ENCODE peak calls at places on chromosomes 12 and 14, in seven cellular contexts. F, G, O, B, P, W and K are unnamed samples.

GRCh38 chr12:24902521-24903304 is 46.2 kb downstream of the BCAT1 start:
- DNase-seq in W (no peak), O (no peak), B (no peak), G (peak), P (no peak), F (no peak), K (peak)

GRCh38 chr14:93228550-93228949 is 21.5 kb downstream of the UBR7 start:
- DNase-seq in G (no peak), P (no peak), F (no peak), B (no peak), O (no peak), W (no peak), K (no peak)

GRCh38 chr14:36556811-36557433 is 25.5 kb downstream of the NKX2-8 start:
- DNase-seq in P (no peak), W (peak), F (peak), O (no peak), G (peak), B (peak), K (peak)

GRCh38 chr12:27179399-27180214 is 64.5 kb upstream of the STK38L start:
- DNase-seq in W (peak), B (peak), O (no peak), P (peak), F (peak), G (no peak), K (peak)

GRCh38 chr14:39680777-39681176 is 248.5 kb upstream of the FBXO33 start:
- DNase-seq in O (no peak), F (no peak), B (no peak), G (no peak), W (no peak), P (no peak), K (no peak)

GRCh38 chr12:29552994-29553748 is 55.7 kb upstream of the OVCH1 start:
- DNase-seq in P (no peak), B (no peak), O (no peak), W (no peak), G (no peak), F (no peak), K (no peak)

GRCh38 chr14:101458536-101459391 is 102.5 kb upstream of the DIO3 start:
- DNase-seq in P (no peak), W (no peak), B (peak), F (no peak), O (peak), G (no peak), K (no peak)

GRCh38 chr12:102806592-102806991 is 110.5 kb downstream of the PAH start:
- DNase-seq in F (no peak), O (no peak), W (no peak), P (no peak), G (no peak), B (no peak), K (no peak)

GRCh38 chr14:103382375-103382774 is 2.8 kb upstream of the MARK3 start:
- DNase-seq in F (peak), P (no peak), W (peak), O (no peak), G (no peak), B (no peak), K (peak)

GRCh38 chr14:69529563-69529962 is 45.0 kb downstream of the PLEKHD1 start:
- DNase-seq in B (no peak), W (no peak), P (no peak), O (no peak), F (no peak), G (no peak), K (no peak)

GRCh38 chr12:2004113-2004929 is at the start of gene DCP1B:
- DNase-seq in B (peak), O (peak), G (peak), F (peak), P (peak), W (peak), K (peak)
- TF ChIP-seq POLR2A in B (peak), O (peak), G (peak), F (peak), P (peak), W (peak), K (peak)

DNA sequence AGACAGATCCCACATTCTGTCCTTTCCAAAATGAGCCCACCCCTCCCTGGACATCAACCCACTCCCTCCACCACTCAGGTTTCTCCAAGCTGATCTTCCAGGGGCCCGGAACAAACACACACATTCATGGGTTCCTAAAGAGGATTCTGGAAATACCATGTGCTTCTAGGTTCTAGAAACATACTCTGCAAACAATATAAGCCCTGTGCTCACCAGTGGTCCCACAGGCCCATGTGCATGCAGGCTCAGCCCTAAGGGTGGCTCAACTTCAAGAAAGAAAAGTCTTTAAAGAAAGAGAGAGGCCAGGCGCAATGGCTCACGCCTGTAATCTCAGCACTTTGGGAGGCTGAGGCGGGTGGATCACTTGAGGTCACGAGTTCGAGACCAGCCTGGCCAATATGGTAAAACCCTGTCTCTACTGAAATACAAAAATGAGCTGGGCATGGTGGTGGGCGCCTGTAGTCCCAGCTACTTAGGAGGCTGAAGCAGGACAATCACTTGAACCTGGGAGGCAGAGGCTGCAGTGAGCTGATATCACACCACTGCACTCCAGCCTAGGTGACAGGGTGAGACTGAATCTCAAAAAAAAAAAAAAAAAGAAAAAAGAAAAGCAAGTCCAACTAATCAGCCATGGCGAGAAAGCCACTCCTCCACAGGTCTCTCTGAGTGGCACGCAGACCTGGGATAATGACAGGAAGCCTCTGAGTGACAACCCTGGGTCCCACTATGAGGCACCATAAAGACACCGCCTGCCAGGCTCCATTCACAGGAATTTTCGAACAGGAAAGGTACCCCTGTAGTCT is 59.5 kb upstream of the PNMA1 start:
- DNase-seq in P (no peak), B (no peak), W (no peak), O (no peak), F (no peak), G (peak), K (no peak)
- TF ChIP-seq POLR2A in P (no peak), B (no peak), W (no peak), O (no peak), F (no peak), G (no peak), K (no peak)

GRCh38 chr12:124651508-124652273 is 84.3 kb upstream of the NCOR2 start:
- DNase-seq in B (no peak), W (no peak), P (no peak), F (no peak), O (no peak), G (no peak), K (no peak)

GRCh38 chr12:124650912-124651311 is 83.5 kb upstream of the NCOR2 start:
- DNase-seq in G (no peak), B (no peak), O (no peak), W (no peak), P (no peak), F (no peak), K (no peak)

GRCh38 chr12:124653169-124653931 is 85.9 kb upstream of the NCOR2 start:
- DNase-seq in B (no peak), G (no peak), P (no peak), W (peak), O (no peak), F (no peak), K (no peak)

GRCh38 chr12:124654666-124655316 is 87.4 kb upstream of the NCOR2 start:
- DNase-seq in B (peak), G (peak), P (peak), F (no peak), O (no peak), W (no peak), K (no peak)

GRCh38 chr12:124652661-124653060 is 85.2 kb upstream of the NCOR2 start:
- DNase-seq in G (no peak), B (no peak), W (no peak), O (no peak), F (no peak), P (no peak), K (no peak)
- TF ChIP-seq POLR2A in G (no peak), B (no peak), W (no peak), O (no peak), F (no peak), P (no peak), K (no peak)

GRCh38 chr14:52949249-52949648 is 1.6 kb downstream of the FERMT2 start:
- DNase-seq in P (no peak), O (no peak), G (no peak), F (no peak), B (no peak), W (no peak), K (no peak)

GRCh38 chr14:52949711-52950409 is 990 bp downstream of the FERMT2 start:
- DNase-seq in F (peak), B (peak), P (peak), O (no peak), W (peak), G (no peak), K (no peak)

GRCh38 chr14:52951730-52952481 is 1.1 kb upstream of the FERMT2 start:
- DNase-seq in O (no peak), G (peak), F (peak), W (peak), P (peak), B (peak), K (peak)

GRCh38 chr14:52950410-52950897 is 396 bp downstream of the FERMT2 start:
- DNase-seq in B (peak), G (peak), F (peak), O (peak), W (peak), P (peak), K (peak)

GRCh38 chr14:52950898-52951729 is at the start of gene FERMT2:
- DNase-seq in O (peak), B (peak), G (peak), F (peak), P (peak), W (peak), K (peak)
- TF ChIP-seq POLR2A in O (peak), B (peak), G (peak), F (peak), P (peak), W (peak), K (no peak)

GRCh38 chr14:34692348-34692747 is 22.0 kb downstream of the CFL2 start:
- DNase-seq in G (no peak), P (no peak), B (no peak), F (no peak), O (no peak), W (no peak), K (no peak)

GRCh38 chr14:34688470-34689206 is 25.8 kb downstream of the CFL2 start:
- DNase-seq in B (no peak), O (no peak), G (no peak), P (no peak), F (no peak), W (no peak), K (no peak)

GRCh38 chr14:34691173-34691572 is 23.2 kb downstream of the CFL2 start:
- DNase-seq in B (no peak), F (no peak), O (no peak), G (no peak), P (no peak), W (no peak), K (no peak)

GRCh38 chr14:34692898-34693227 is 21.5 kb downstream of the CFL2 start:
- DNase-seq in P (no peak), B (no peak), F (no peak), W (no peak), G (no peak), O (no peak), K (no peak)

DNA sequence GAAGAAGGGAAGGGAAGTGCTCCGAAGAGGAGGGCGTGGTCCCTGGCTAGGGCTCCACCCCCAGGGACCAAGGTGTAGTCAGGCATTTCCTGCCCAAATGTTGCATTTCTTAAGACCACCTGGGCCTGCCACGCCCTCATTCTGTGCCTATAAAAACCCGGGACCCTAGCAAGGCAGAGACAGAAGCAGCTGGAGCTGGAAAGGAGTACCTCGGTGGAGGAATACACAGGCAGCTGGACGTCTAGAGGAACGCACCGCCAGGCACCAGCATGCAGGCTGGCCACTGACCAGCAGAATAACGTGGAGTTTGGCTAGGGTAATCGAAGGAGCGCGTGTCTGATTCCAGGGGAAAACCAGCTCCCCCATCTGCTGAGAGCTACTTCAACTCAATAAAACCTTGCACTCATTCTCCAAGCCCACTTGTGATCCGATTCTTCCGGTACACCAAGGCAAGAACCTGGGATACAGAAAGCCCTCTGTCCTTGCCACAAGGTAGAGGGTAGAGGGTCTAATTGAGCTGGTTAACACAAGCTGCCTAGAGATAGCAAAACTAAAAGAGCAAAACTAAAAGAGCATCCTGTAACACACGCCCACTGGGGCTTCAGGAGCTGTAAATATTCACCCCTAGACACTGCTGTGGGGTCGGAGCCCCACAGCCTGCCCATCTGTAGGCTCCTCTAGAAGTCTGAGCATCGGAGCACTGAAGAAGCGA is 21.0 kb downstream of the CFL2 start:
- DNase-seq in P (no peak), B (peak), O (no peak), W (no peak), F (peak), G (peak), K (no peak)
- TF ChIP-seq POLR2A in P (no peak), B (peak), O (no peak), W (no peak), F (peak), G (no peak), K (no peak)

GRCh38 chr12:106091421-106091820 is 47.3 kb downstream of the NUAK1 start:
- DNase-seq in F (no peak), W (no peak), O (no peak), B (no peak), G (no peak), P (no peak), K (no peak)

GRCh38 chr12:106094304-106094703 is 44.5 kb downstream of the NUAK1 start:
- DNase-seq in F (peak), W (no peak), G (no peak), O (no peak), B (no peak), P (no peak), K (no peak)

GRCh38 chr12:106096376-106096775 is 42.4 kb downstream of the NUAK1 start:
- DNase-seq in G (peak), B (peak), W (no peak), P (peak), O (no peak), F (peak), K (no peak)

GRCh38 chr12:106090586-106091411 is 48.0 kb downstream of the NUAK1 start:
- DNase-seq in G (no peak), O (no peak), F (no peak), B (no peak), P (peak), W (peak), K (no peak)

DNA sequence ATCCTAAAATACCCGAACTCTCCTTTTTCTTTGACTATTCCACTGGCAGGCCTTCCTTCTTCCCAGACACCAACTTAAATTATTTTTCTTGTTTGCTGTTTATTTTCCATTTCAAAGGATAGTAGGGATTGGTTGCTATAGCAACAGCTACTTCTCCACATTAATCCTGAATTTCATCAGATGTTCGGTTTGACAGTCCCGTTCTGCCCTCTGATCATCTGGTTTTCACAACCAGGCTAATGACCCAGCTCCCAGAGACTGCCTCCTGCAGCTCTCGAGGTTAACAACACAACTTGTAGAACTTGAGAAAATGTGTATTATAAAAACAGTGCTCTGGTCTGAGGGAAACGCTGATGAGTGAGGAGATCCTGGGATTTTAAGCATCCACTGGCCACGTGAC is 45.5 kb downstream of the NUAK1 start:
- DNase-seq in W (no peak), F (no peak), B (no peak), O (no peak), G (no peak), P (no peak), K (no peak)
- TF ChIP-seq POLR2A in W (no peak), F (no peak), B (no peak), O (no peak), G (no peak), P (no peak), K (no peak)

GRCh38 chr14:23181946-23182345 is 1.5 kb downstream of the SLC7A8 start:
- DNase-seq in B (no peak), G (no peak), O (peak), P (no peak), W (no peak), F (no peak), K (no peak)

GRCh38 chr14:23185046-23185445 is 1.6 kb upstream of the SLC7A8 start:
- DNase-seq in W (peak), F (no peak), G (no peak), B (no peak), O (no peak), P (no peak), K (no peak)

GRCh38 chr14:23182372-23183014 is 967 bp downstream of the SLC7A8 start:
- DNase-seq in B (peak), F (no peak), W (no peak), G (peak), O (no peak), P (peak), K (no peak)

GRCh38 chr14:23183076-23183475 is 384 bp downstream of the SLC7A8 start:
- DNase-seq in B (peak), F (no peak), O (no peak), W (no peak), P (no peak), G (no peak), K (no peak)

DNA sequence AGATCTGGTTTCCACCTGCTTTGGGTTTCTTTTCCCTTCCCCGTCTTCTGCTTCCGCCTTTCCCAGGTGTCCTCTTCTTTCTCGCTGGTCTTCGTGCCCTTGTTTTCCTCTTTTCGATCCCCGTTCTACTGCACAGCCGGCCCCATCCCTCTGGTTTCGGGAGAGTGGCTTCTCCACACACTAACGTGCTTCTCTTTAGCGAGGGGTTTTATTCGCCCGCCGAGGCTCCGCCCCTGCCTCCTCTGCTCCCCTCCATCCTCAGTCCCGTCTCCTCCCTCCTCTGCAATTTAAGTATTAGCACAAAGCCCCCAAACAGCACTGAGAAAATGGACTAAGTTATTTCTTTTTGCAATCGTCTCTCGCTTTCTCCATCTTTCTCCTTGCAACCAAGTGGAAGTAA is at the start of gene SLC7A8:
- DNase-seq in P (peak), G (peak), W (no peak), F (no peak), O (peak), B (peak), K (no peak)
- TF ChIP-seq POLR2A in P (peak), G (peak), W (no peak), F (no peak), O (peak), B (peak), K (no peak)

GRCh38 chr12:101695698-101696097 is 1.7 kb upstream of the CHPT1 start:
- DNase-seq in P (no peak), B (no peak), W (peak), F (no peak), O (no peak), G (no peak), K (peak)

GRCh38 chr12:101698782-101699347 is 1.4 kb downstream of the CHPT1 start:
- DNase-seq in F (no peak), P (no peak), G (no peak), B (peak), W (peak), O (no peak), K (peak)

GRCh38 chr12:101696477-101697196 is 803 bp upstream of the CHPT1 start:
- DNase-seq in G (peak), O (peak), B (peak), P (peak), W (no peak), F (no peak), K (peak)

GRCh38 chr12:101697930-101698781 is 716 bp downstream of the CHPT1 start:
- DNase-seq in F (peak), O (peak), W (peak), P (peak), G (peak), B (peak), K (peak)

GRCh38 chr12:101697197-101697929 is at the start of gene CHPT1:
- DNase-seq in G (peak), F (peak), O (peak), B (peak), P (peak), W (peak), K (peak)
- TF ChIP-seq POLR2A in G (peak), F (peak), O (no peak), B (peak), P (no peak), W (no peak), K (peak)